ENCODE peak calls at places on chromosomes 12 and 14, in nine cellular contexts. T is neuronal stem cell; Z is body of pancreas; Y is iPS DF 6.9; S is AG08396; O is AG09309; E is SJSA1; J is substantia nigra; Q is stimulated activated CD8-positive, alpha-beta memory T cell treated with anti-CD3 and anti-CD28 coated beads, Interleukin-15, amount 100 ng/mL, for 4 hours. C is an unnamed sample.

GRCh38 chr14:38209572-38210159 is 2.0 kb downstream of the SSTR1 start:
- DNase-seq in T (no peak), Z (no peak), Y (no peak), S (no peak), O (no peak), E (no peak), J (no peak), Q (no peak), C (no peak)

GRCh38 chr12:57276935-57277563 is 26.1 kb upstream of the STAC3 start:
- DNase-seq in T (no peak), Z (peak), Y (no peak), S (no peak), O (no peak), E (peak), J (no peak), Q (no peak), C (peak)

GRCh38 chr14:101069666-101070362 is 166.3 kb upstream of the RTL1 start:
- DNase-seq in T (no peak), Z (peak), Y (no peak), S (no peak), O (no peak), E (no peak), J (no peak), Q (no peak), C (no peak)

GRCh38 chr14:54818201-54819133 is 84.2 kb downstream of the GCH1 start:
- DNase-seq in T (no peak), Z (peak), Y (no peak), S (peak), O (peak), E (peak), J (no peak), Q (no peak), C (peak)

GRCh38 chr14:81132492-81132891 is 88.3 kb downstream of the GTF2A1 start:
- DNase-seq in T (no peak), Z (no peak), Y (no peak), S (no peak), O (no peak), E (no peak), J (no peak), Q (no peak), C (no peak)

GRCh38 chr12:82574191-82574590 is 112.5 kb upstream of the TMTC2 start:
- DNase-seq in T (no peak), Z (no peak), Y (no peak), S (no peak), O (no peak), E (no peak), J (no peak), Q (no peak), C (no peak)

GRCh38 chr12:105451211-105451610 is 120.7 kb downstream of the C12orf75 start:
- DNase-seq in T (no peak), Z (no peak), Y (no peak), S (peak), O (peak), E (peak), J (no peak), Q (no peak), C (peak)

GRCh38 chr12:48388938-48389337 is 38.2 kb upstream of the ZNF641 start:
- DNase-seq in T (no peak), Z (no peak), Y (no peak), S (no peak), O (no peak), E (no peak), J (no peak), Q (no peak), C (peak)

GRCh38 chr12:111759276-111759675 is 7.5 kb upstream of the ALDH2 start:
- DNase-seq in T (no peak), Z (no peak), Y (no peak), S (no peak), O (no peak), E (no peak), J (no peak), Q (no peak), C (no peak)

GRCh38 chr12:105083551-105084105 is 630 bp downstream of the ALDH1L2 start:
- DNase-seq in T (no peak), Z (peak), Y (no peak), S (peak), O (no peak), E (peak), J (peak), Q (no peak), C (no peak)

GRCh38 chr14:23300687-23301223 is 1.9 kb downstream of the PPP1R3E start:
- DNase-seq in T (no peak), Z (peak), Y (no peak), S (peak), O (no peak), E (peak), J (peak), Q (no peak), C (peak)

GRCh38 chr14:66038214-66038977 is 447.8 kb upstream of the CCDC196 start:
- DNase-seq in T (no peak), Z (peak), Y (no peak), S (no peak), O (peak), E (no peak), J (no peak), Q (no peak), C (peak)

GRCh38 chr12:89634508-89634907 is 74.1 kb downstream of the ATP2B1 start:
- DNase-seq in T (no peak), Z (no peak), Y (no peak), S (no peak), O (no peak), E (no peak), J (no peak), Q (no peak), C (no peak)

GRCh38 chr14:37834275-37834674 is 238.8 kb downstream of the TTC6 start:
- DNase-seq in T (no peak), Z (no peak), Y (no peak), S (no peak), O (no peak), E (no peak), J (no peak), Q (no peak), C (no peak)

GRCh38 chr14:94769413-94770250 is at the start of gene GSC:
- DNase-seq in T (no peak), Z (peak), Y (no peak), S (no peak), O (no peak), E (peak), J (no peak), Q (no peak), C (no peak)

GRCh38 chr12:20350495-20350894 is 17.8 kb upstream of the PDE3A start:
- DNase-seq in T (no peak), Z (no peak), Y (no peak), S (no peak), O (peak), E (peak), J (no peak), Q (no peak), C (peak)

GRCh38 chr14:49972199-49972671 is 79.4 kb downstream of the ARF6 start:
- DNase-seq in T (no peak), Z (peak), Y (no peak), S (no peak), O (no peak), E (no peak), J (no peak), Q (no peak), C (peak)

GRCh38 chr12:65747338-65747737 is 76.9 kb upstream of the HMGA2 start:
- DNase-seq in T (no peak), Z (no peak), Y (no peak), S (no peak), O (no peak), E (no peak), J (no peak), Q (no peak), C (no peak)

GRCh38 chr14:70358631-70359030 is 852 bp downstream of the COX16 start:
- DNase-seq in T (no peak), Z (no peak), Y (no peak), S (peak), O (no peak), E (no peak), J (no peak), Q (no peak), C (no peak)

GRCh38 chr14:97848351-97848980 is 1051.3 kb downstream of the VRK1 start:
- DNase-seq in T (peak), Z (no peak), Y (no peak), S (no peak), O (no peak), E (no peak), J (no peak), Q (no peak), C (no peak)

GRCh38 chr12:64937466-64937865 is 113.0 kb downstream of the TBC1D30 start:
- DNase-seq in T (no peak), Z (no peak), Y (no peak), S (no peak), O (no peak), E (no peak), J (no peak), Q (no peak), C (no peak)

GRCh38 chr14:75822522-75823288 is 159.1 kb downstream of the TGFB3 start:
- DNase-seq in T (no peak), Z (no peak), Y (no peak), S (peak), O (peak), E (peak), J (no peak), Q (no peak), C (peak)

GRCh38 chr14:50363734-50364113 is 33.0 kb downstream of the CDKL1 start:
- DNase-seq in T (no peak), Z (peak), Y (no peak), S (peak), O (no peak), E (no peak), J (no peak), Q (no peak), C (peak)

GRCh38 chr12:132125736-132126135 is 18.4 kb downstream of the DDX51 start:
- DNase-seq in T (no peak), Z (no peak), Y (no peak), S (no peak), O (no peak), E (no peak), J (no peak), Q (no peak), C (no peak)

GRCh38 chr12:45660330-45660729 is 69.2 kb upstream of the ARID2 start:
- DNase-seq in T (no peak), Z (peak), Y (no peak), S (peak), O (no peak), E (no peak), J (no peak), Q (no peak), C (peak)

GRCh38 chr12:120078868-120079267 is 37.7 kb downstream of the RAB35 start:
- DNase-seq in T (no peak), Z (no peak), Y (no peak), S (no peak), O (no peak), E (no peak), J (no peak), Q (no peak), C (no peak)

GRCh38 chr12:56634242-56634836 is 4.2 kb upstream of the BAZ2A start:
- DNase-seq in T (no peak), Z (peak), Y (no peak), S (no peak), O (no peak), E (peak), J (peak), Q (no peak), C (no peak)

GRCh38 chr12:104486943-104487819 is 30.4 kb downstream of the CHST11 start:
- DNase-seq in T (no peak), Z (no peak), Y (no peak), S (no peak), O (no peak), E (no peak), J (no peak), Q (no peak), C (no peak)

GRCh38 chr12:4153343-4153892 is 120.1 kb upstream of the CCND2 start:
- DNase-seq in T (no peak), Z (no peak), Y (no peak), S (no peak), O (no peak), E (no peak), J (no peak), Q (peak), C (no peak)

GRCh38 chr14:54300881-54301280 is 95.9 kb upstream of the CDKN3 start:
- DNase-seq in T (no peak), Z (no peak), Y (no peak), S (no peak), O (no peak), E (no peak), J (no peak), Q (no peak), C (no peak)

GRCh38 chr14:29743566-29743965 is 184.1 kb downstream of the PRKD1 start:
- DNase-seq in T (no peak), Z (no peak), Y (no peak), S (no peak), O (no peak), E (no peak), J (no peak), Q (no peak), C (no peak)